ENCODE peak calls at places on chromosomes 12 and 14, in five cellular contexts. One of them, this sample, is unnamed.

GRCh38 chr14:26415618-26416123 is 182.2 kb downstream of the NOVA1 start:
- DNase-seq in neural progenitor cell: no peak
- DNase-seq in esophagus squamous epithelium: no peak
- DNase-seq in naive thymus-derived CD4-positive, alpha-beta T cell: no peak
- DNase-seq in endodermal cell: no peak
- DNase-seq in this sample: no peak

GRCh38 chr14:42441615-42442014 is 834.9 kb downstream of the LRFN5 start:
- DNase-seq in neural progenitor cell: no peak
- DNase-seq in esophagus squamous epithelium: no peak
- DNase-seq in naive thymus-derived CD4-positive, alpha-beta T cell: no peak
- DNase-seq in endodermal cell: no peak
- DNase-seq in this sample: no peak

GRCh38 chr14:100313045-100313400 is 6.8 kb upstream of the SLC25A29 start:
- DNase-seq in neural progenitor cell: no peak
- DNase-seq in esophagus squamous epithelium: no peak
- DNase-seq in naive thymus-derived CD4-positive, alpha-beta T cell: no peak
- DNase-seq in endodermal cell: no peak
- DNase-seq in this sample: no peak

GRCh38 chr12:12776261-12776660 is 9.2 kb upstream of the APOLD1 start:
- DNase-seq in neural progenitor cell: no peak
- DNase-seq in esophagus squamous epithelium: no peak
- DNase-seq in naive thymus-derived CD4-positive, alpha-beta T cell: no peak
- DNase-seq in endodermal cell: no peak
- DNase-seq in this sample: no peak

GRCh38 chr12:53950789-53951576 is 3.7 kb upstream of the HOXC12 start:
- DNase-seq in neural progenitor cell: no peak
- DNase-seq in esophagus squamous epithelium: no peak
- DNase-seq in naive thymus-derived CD4-positive, alpha-beta T cell: no peak
- DNase-seq in endodermal cell: peak; percentile 62
- DNase-seq in this sample: no peak

GRCh38 chr12:65779091-65779642 is 45.1 kb upstream of the HMGA2 start:
- DNase-seq in neural progenitor cell: peak; percentile 27
- DNase-seq in esophagus squamous epithelium: no peak
- DNase-seq in naive thymus-derived CD4-positive, alpha-beta T cell: no peak
- DNase-seq in endodermal cell: no peak
- DNase-seq in this sample: no peak

GRCh38 chr12:45674583-45674982 is 54.9 kb upstream of the ARID2 start:
- DNase-seq in neural progenitor cell: no peak
- DNase-seq in esophagus squamous epithelium: no peak
- DNase-seq in naive thymus-derived CD4-positive, alpha-beta T cell: no peak
- DNase-seq in endodermal cell: no peak
- DNase-seq in this sample: no peak

GRCh38 chr14:51849095-51849494 is 11.3 kb upstream of the GNG2 start:
- DNase-seq in neural progenitor cell: no peak
- DNase-seq in esophagus squamous epithelium: no peak
- DNase-seq in naive thymus-derived CD4-positive, alpha-beta T cell: no peak
- DNase-seq in endodermal cell: no peak
- DNase-seq in this sample: peak; percentile 50

GRCh38 chr14:92690171-92691011 is 58.0 kb downstream of the LGMN start:
- DNase-seq in neural progenitor cell: no peak
- DNase-seq in esophagus squamous epithelium: no peak
- DNase-seq in naive thymus-derived CD4-positive, alpha-beta T cell: no peak
- DNase-seq in endodermal cell: peak; percentile 75
- DNase-seq in this sample: no peak

GRCh38 chr14:92341791-92342190 is 18.8 kb downstream of the SLC24A4 start:
- DNase-seq in neural progenitor cell: no peak
- DNase-seq in esophagus squamous epithelium: no peak
- DNase-seq in naive thymus-derived CD4-positive, alpha-beta T cell: no peak
- DNase-seq in endodermal cell: no peak
- DNase-seq in this sample: no peak

GRCh38 chr12:49838973-49839633 is 3.8 kb downstream of the BCDIN3D start:
- DNase-seq in neural progenitor cell: peak; percentile 60
- DNase-seq in esophagus squamous epithelium: no peak
- DNase-seq in naive thymus-derived CD4-positive, alpha-beta T cell: peak; percentile 35
- DNase-seq in endodermal cell: peak; percentile 82
- DNase-seq in this sample: no peak

GRCh38 chr14:37615582-37616289 is 20.3 kb downstream of the TTC6 start:
- DNase-seq in neural progenitor cell: no peak
- DNase-seq in esophagus squamous epithelium: no peak
- DNase-seq in naive thymus-derived CD4-positive, alpha-beta T cell: no peak
- DNase-seq in endodermal cell: no peak
- DNase-seq in this sample: no peak

GRCh38 chr12:56321027-56321426 is 5.2 kb upstream of the CNPY2 start:
- DNase-seq in neural progenitor cell: no peak
- DNase-seq in esophagus squamous epithelium: no peak
- DNase-seq in naive thymus-derived CD4-positive, alpha-beta T cell: no peak
- DNase-seq in endodermal cell: no peak
- DNase-seq in this sample: no peak

GRCh38 chr14:64755661-64756265 is 51.5 kb downstream of the PLEKHG3 start:
- DNase-seq in neural progenitor cell: no peak
- DNase-seq in esophagus squamous epithelium: no peak
- DNase-seq in naive thymus-derived CD4-positive, alpha-beta T cell: peak; percentile 27
- DNase-seq in endodermal cell: no peak
- DNase-seq in this sample: peak; percentile 51

GRCh38 chr12:2653461-2653965 is 141.3 kb upstream of the FKBP4 start:
- DNase-seq in neural progenitor cell: no peak
- DNase-seq in esophagus squamous epithelium: no peak
- DNase-seq in naive thymus-derived CD4-positive, alpha-beta T cell: no peak
- DNase-seq in endodermal cell: peak; percentile 37
- DNase-seq in this sample: no peak

GRCh38 chr14:99662846-99663245 is 17.9 kb downstream of the HHIPL1 start:
- DNase-seq in neural progenitor cell: no peak
- DNase-seq in esophagus squamous epithelium: no peak
- DNase-seq in naive thymus-derived CD4-positive, alpha-beta T cell: no peak
- DNase-seq in endodermal cell: no peak
- DNase-seq in this sample: no peak

GRCh38 chr12:124844411-124845397 is 19.0 kb downstream of the SCARB1 start:
- DNase-seq in neural progenitor cell: peak; percentile 82
- DNase-seq in esophagus squamous epithelium: no peak
- DNase-seq in naive thymus-derived CD4-positive, alpha-beta T cell: no peak
- DNase-seq in endodermal cell: peak; percentile 50
- DNase-seq in this sample: no peak

GRCh38 chr12:83157604-83158003 is 470.9 kb downstream of the TMTC2 start:
- DNase-seq in neural progenitor cell: no peak
- DNase-seq in esophagus squamous epithelium: no peak
- DNase-seq in naive thymus-derived CD4-positive, alpha-beta T cell: no peak
- DNase-seq in endodermal cell: no peak
- DNase-seq in this sample: no peak

GRCh38 chr12:64824500-64825142 is at the start of gene TBC1D30:
- DNase-seq in neural progenitor cell: peak; percentile 72
- DNase-seq in esophagus squamous epithelium: no peak
- DNase-seq in naive thymus-derived CD4-positive, alpha-beta T cell: no peak
- DNase-seq in endodermal cell: peak; percentile 81
- DNase-seq in this sample: peak; percentile 73

GRCh38 chr12:40775681-40776080 is 83.4 kb downstream of the CNTN1 start:
- DNase-seq in neural progenitor cell: no peak
- DNase-seq in esophagus squamous epithelium: no peak
- DNase-seq in naive thymus-derived CD4-positive, alpha-beta T cell: no peak
- DNase-seq in endodermal cell: no peak
- DNase-seq in this sample: no peak

GRCh38 chr14:105878125-105878524 is 351.7 kb downstream of the TMEM121 start:
- DNase-seq in neural progenitor cell: no peak
- DNase-seq in esophagus squamous epithelium: no peak
- DNase-seq in naive thymus-derived CD4-positive, alpha-beta T cell: no peak
- DNase-seq in endodermal cell: peak; percentile 7
- DNase-seq in this sample: no peak

GRCh38 chr12:106269150-106269771 is 21.4 kb upstream of the CKAP4 start:
- DNase-seq in neural progenitor cell: no peak
- DNase-seq in esophagus squamous epithelium: no peak
- DNase-seq in naive thymus-derived CD4-positive, alpha-beta T cell: no peak
- DNase-seq in endodermal cell: peak; percentile 39
- DNase-seq in this sample: no peak

GRCh38 chr14:71267691-71268090 is 360.4 kb downstream of the PCNX1 start:
- DNase-seq in neural progenitor cell: no peak
- DNase-seq in esophagus squamous epithelium: no peak
- DNase-seq in naive thymus-derived CD4-positive, alpha-beta T cell: no peak
- DNase-seq in endodermal cell: no peak
- DNase-seq in this sample: no peak

GRCh38 chr12:124901003-124901402 is 13.4 kb downstream of the UBC start:
- DNase-seq in neural progenitor cell: no peak
- DNase-seq in esophagus squamous epithelium: no peak
- DNase-seq in naive thymus-derived CD4-positive, alpha-beta T cell: peak; percentile 3
- DNase-seq in endodermal cell: no peak
- DNase-seq in this sample: no peak

GRCh38 chr14:68842298-68842697 is 49.4 kb upstream of the ZFP36L1 start:
- DNase-seq in neural progenitor cell: no peak
- DNase-seq in esophagus squamous epithelium: no peak
- DNase-seq in naive thymus-derived CD4-positive, alpha-beta T cell: no peak
- DNase-seq in endodermal cell: no peak
- DNase-seq in this sample: no peak

GRCh38 chr14:68841030-68841809 is 48.4 kb upstream of the ZFP36L1 start:
- DNase-seq in neural progenitor cell: no peak
- DNase-seq in esophagus squamous epithelium: no peak
- DNase-seq in naive thymus-derived CD4-positive, alpha-beta T cell: no peak
- DNase-seq in endodermal cell: no peak
- DNase-seq in this sample: no peak

GRCh38 chr14:68846466-68846865 is 53.6 kb upstream of the ZFP36L1 start:
- DNase-seq in neural progenitor cell: no peak
- DNase-seq in esophagus squamous epithelium: no peak
- DNase-seq in naive thymus-derived CD4-positive, alpha-beta T cell: no peak
- DNase-seq in endodermal cell: no peak
- DNase-seq in this sample: no peak

GRCh38 chr14:68843471-68844209 is 50.8 kb upstream of the ZFP36L1 start:
- DNase-seq in neural progenitor cell: peak; percentile 77
- DNase-seq in esophagus squamous epithelium: no peak
- DNase-seq in naive thymus-derived CD4-positive, alpha-beta T cell: peak; percentile 58
- DNase-seq in endodermal cell: peak; percentile 90
- DNase-seq in this sample: peak; percentile 70

DNA sequence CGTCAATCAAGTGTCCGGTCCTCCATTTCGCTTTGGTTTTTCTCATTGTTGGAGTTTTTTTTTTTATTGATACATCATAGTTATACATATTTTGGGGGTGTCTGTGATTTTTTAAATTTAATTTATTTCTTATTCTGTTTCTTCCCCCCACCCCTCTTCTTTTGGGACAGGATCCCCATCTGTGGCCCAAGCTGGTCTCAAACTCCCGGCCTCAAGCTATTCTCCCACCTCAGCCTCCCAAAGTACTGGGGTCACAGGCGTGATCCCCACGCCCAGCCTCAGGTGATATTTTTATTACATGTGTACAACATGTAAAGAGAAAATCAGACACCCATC is 51.3 kb upstream of the ZFP36L1 start:
- DNase-seq in neural progenitor cell: no peak
- DNase-seq in esophagus squamous epithelium: no peak
- DNase-seq in naive thymus-derived CD4-positive, alpha-beta T cell: no peak
- DNase-seq in endodermal cell: no peak
- DNase-seq in this sample: no peak
- H3K4me3 ChIP-seq in neural progenitor cell: no peak overlapping the region
- H3K4me3 ChIP-seq in esophagus squamous epithelium: no peak overlapping the region
- H3K4me3 ChIP-seq in naive thymus-derived CD4-positive, alpha-beta T cell: no peak overlapping the region
- H3K4me3 ChIP-seq in endodermal cell: no peak overlapping the region
- H3K4me3 ChIP-seq in this sample: no peak overlapping the region

GRCh38 chr12:68809190-68810026 is 1.4 kb downstream of the MDM2 start:
- DNase-seq in neural progenitor cell: no peak
- DNase-seq in esophagus squamous epithelium: no peak
- DNase-seq in naive thymus-derived CD4-positive, alpha-beta T cell: no peak
- DNase-seq in endodermal cell: no peak
- DNase-seq in this sample: peak; percentile 13
- H3K4me3 ChIP-seq in neural progenitor cell: peak overlapping the region; percentile 64
- H3K4me3 ChIP-seq in esophagus squamous epithelium: peak overlapping the region; percentile 100
- H3K4me3 ChIP-seq in naive thymus-derived CD4-positive, alpha-beta T cell: peak overlapping the region; percentile 79
- H3K4me3 ChIP-seq in endodermal cell: peak overlapping the region; percentile 97
- H3K4me3 ChIP-seq in this sample: peak overlapping the region; percentile 93

GRCh38 chr14:22811752-22812151 is 3.5 kb downstream of the SLC7A7 start:
- DNase-seq in neural progenitor cell: no peak
- DNase-seq in esophagus squamous epithelium: no peak
- DNase-seq in naive thymus-derived CD4-positive, alpha-beta T cell: no peak
- DNase-seq in endodermal cell: no peak
- DNase-seq in this sample: no peak
- H3K4me3 ChIP-seq in neural progenitor cell: no peak overlapping the region
- H3K4me3 ChIP-seq in esophagus squamous epithelium: no peak overlapping the region
- H3K4me3 ChIP-seq in naive thymus-derived CD4-positive, alpha-beta T cell: no peak overlapping the region
- H3K4me3 ChIP-seq in endodermal cell: no peak overlapping the region
- H3K4me3 ChIP-seq in this sample: no peak overlapping the region

GRCh38 chr12:62605972-62606371 is 139.3 kb downstream of the MON2 start:
- DNase-seq in neural progenitor cell: peak; percentile 40
- DNase-seq in esophagus squamous epithelium: no peak
- DNase-seq in naive thymus-derived CD4-positive, alpha-beta T cell: no peak
- DNase-seq in endodermal cell: no peak
- DNase-seq in this sample: no peak
- H3K4me3 ChIP-seq in neural progenitor cell: peak overlapping the region; percentile 79
- H3K4me3 ChIP-seq in esophagus squamous epithelium: no peak overlapping the region
- H3K4me3 ChIP-seq in naive thymus-derived CD4-positive, alpha-beta T cell: no peak overlapping the region
- H3K4me3 ChIP-seq in endodermal cell: peak overlapping the region; percentile 98
- H3K4me3 ChIP-seq in this sample: no peak overlapping the region

DNA sequence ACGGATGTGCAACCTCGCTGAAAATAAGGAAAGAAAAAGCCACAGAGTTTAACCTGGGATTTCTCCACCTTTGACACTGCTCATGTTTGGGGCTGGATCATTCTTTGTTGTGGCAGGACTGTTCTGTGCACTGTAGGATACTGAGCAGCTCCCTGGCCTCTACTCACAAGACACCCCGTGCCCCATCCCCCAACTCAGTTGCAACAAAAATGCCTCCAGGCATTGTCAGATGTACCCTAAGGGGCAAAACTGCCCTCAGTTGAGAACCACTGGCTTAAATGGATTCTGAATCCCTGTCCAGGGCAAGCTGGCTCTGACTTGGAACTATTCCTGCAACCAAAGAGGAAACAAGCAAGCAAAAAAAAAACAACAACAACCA is 2.1 kb downstream of the GLTP start:
- DNase-seq in neural progenitor cell: no peak
- DNase-seq in esophagus squamous epithelium: no peak
- DNase-seq in naive thymus-derived CD4-positive, alpha-beta T cell: no peak
- DNase-seq in endodermal cell: no peak
- DNase-seq in this sample: no peak
- H3K4me3 ChIP-seq in neural progenitor cell: no peak overlapping the region
- H3K4me3 ChIP-seq in esophagus squamous epithelium: peak overlapping the region; percentile 87
- H3K4me3 ChIP-seq in naive thymus-derived CD4-positive, alpha-beta T cell: no peak overlapping the region
- H3K4me3 ChIP-seq in endodermal cell: no peak overlapping the region
- H3K4me3 ChIP-seq in this sample: no peak overlapping the region

DNA sequence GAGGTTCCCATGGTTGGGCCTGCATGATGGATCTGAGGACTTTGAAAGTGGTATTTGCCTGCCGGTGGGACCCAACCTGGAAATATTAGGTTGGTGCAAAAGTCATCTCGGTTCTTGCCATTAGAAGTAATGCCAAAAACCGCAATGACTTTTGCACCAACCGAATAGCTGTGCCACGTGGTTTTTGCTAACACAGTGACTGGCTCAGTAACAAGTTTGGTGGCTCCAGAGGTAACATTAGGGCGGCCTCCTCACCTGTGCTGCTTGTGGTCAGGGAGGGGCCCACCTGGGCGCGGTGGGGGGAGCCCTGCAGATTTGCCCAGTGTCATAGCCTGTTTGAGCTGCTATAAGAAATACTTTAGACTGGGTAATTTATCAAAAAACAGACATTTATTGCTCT is 1.8 kb downstream of the BDKRB2 start:
- DNase-seq in neural progenitor cell: no peak
- DNase-seq in esophagus squamous epithelium: no peak
- DNase-seq in naive thymus-derived CD4-positive, alpha-beta T cell: no peak
- DNase-seq in endodermal cell: no peak
- DNase-seq in this sample: no peak
- H3K4me3 ChIP-seq in neural progenitor cell: no peak overlapping the region
- H3K4me3 ChIP-seq in esophagus squamous epithelium: peak overlapping the region; percentile 66
- H3K4me3 ChIP-seq in naive thymus-derived CD4-positive, alpha-beta T cell: no peak overlapping the region
- H3K4me3 ChIP-seq in endodermal cell: no peak overlapping the region
- H3K4me3 ChIP-seq in this sample: no peak overlapping the region

GRCh38 chr12:25960176-25960575 is 1.7 kb downstream of the RASSF8 start:
- DNase-seq in neural progenitor cell: peak; percentile 44
- DNase-seq in esophagus squamous epithelium: no peak
- DNase-seq in naive thymus-derived CD4-positive, alpha-beta T cell: no peak
- DNase-seq in endodermal cell: peak; percentile 77
- DNase-seq in this sample: no peak
- H3K4me3 ChIP-seq in neural progenitor cell: peak overlapping the region; percentile 99
- H3K4me3 ChIP-seq in esophagus squamous epithelium: peak overlapping the region; percentile 57
- H3K4me3 ChIP-seq in naive thymus-derived CD4-positive, alpha-beta T cell: peak overlapping the region; percentile 40
- H3K4me3 ChIP-seq in endodermal cell: peak overlapping the region; percentile 98
- H3K4me3 ChIP-seq in this sample: no peak overlapping the region